ENCODE peak calls at places on chromosome 14, in eight cellular contexts. L is HCT116, R is stomach, B is sigmoid colon, U is transverse colon, T is esophagus muscularis mucosa, E is GM12892, D is breast epithelium. H is an unnamed sample.

GRCh38 chr14:85142982-85143381 is 387.0 kb upstream of the FLRT2 start:
- DNase-seq in L (no peak), R (no peak), B (no peak), U (no peak), T (no peak), E (no peak), D (no peak), H (no peak)

GRCh38 chr14:32694795-32695449 is 243.8 kb upstream of the NPAS3 start:
- DNase-seq in L (no peak), R (no peak), B (no peak), U (no peak), T (no peak), E (no peak), D (no peak), H (no peak)

GRCh38 chr14:87097021-87097420 is 896.0 kb downstream of the GALC start:
- DNase-seq in L (no peak), R (no peak), B (no peak), U (no peak), T (no peak), E (no peak), D (no peak), H (no peak)

GRCh38 chr14:102568115-102568614 is 24.3 kb upstream of the RCOR1 start:
- DNase-seq in L (peak), R (peak), B (no peak), U (peak), T (no peak), E (no peak), D (no peak), H (no peak)

GRCh38 chr14:68659021-68659931 is 133.6 kb downstream of the ZFP36L1 start:
- DNase-seq in L (no peak), R (no peak), B (no peak), U (no peak), T (no peak), E (no peak), D (no peak), H (no peak)

GRCh38 chr14:30194769-30195168 is 267.1 kb upstream of the PRKD1 start:
- DNase-seq in L (no peak), R (no peak), B (no peak), U (no peak), T (no peak), E (no peak), D (no peak), H (no peak)

GRCh38 chr14:32495435-32495734 is 166.3 kb downstream of the AKAP6 start:
- DNase-seq in L (no peak), R (no peak), B (no peak), U (no peak), T (no peak), E (no peak), D (no peak), H (no peak)

GRCh38 chr14:86035882-86036281 is 505.9 kb downstream of the FLRT2 start:
- DNase-seq in L (no peak), R (no peak), B (no peak), U (no peak), T (no peak), E (no peak), D (no peak), H (no peak)

GRCh38 chr14:54815016-54815415 is 87.6 kb downstream of the GCH1 start:
- DNase-seq in L (no peak), R (no peak), B (no peak), U (no peak), T (no peak), E (no peak), D (no peak), H (no peak)

GRCh38 chr14:52078093-52078492 is 9.2 kb upstream of the NID2 start:
- DNase-seq in L (no peak), R (no peak), B (no peak), U (no peak), T (peak), E (no peak), D (no peak), H (no peak)

GRCh38 chr14:100645200-100645985 is 58.2 kb upstream of the BEGAIN start:
- DNase-seq in L (peak), R (peak), B (peak), U (peak), T (no peak), E (peak), D (peak), H (peak)

GRCh38 chr14:95452176-95452889 is 64.1 kb downstream of the SYNE3 start:
- DNase-seq in L (no peak), R (no peak), B (no peak), U (no peak), T (no peak), E (no peak), D (no peak), H (no peak)

GRCh38 chr14:46661728-46662127 is 10.1 kb upstream of the RPL10L start:
- DNase-seq in L (peak), R (no peak), B (no peak), U (no peak), T (no peak), E (no peak), D (no peak), H (no peak)

GRCh38 chr14:96065661-96066459 is 26.7 kb downstream of the C14orf132 start:
- DNase-seq in L (no peak), R (no peak), B (no peak), U (no peak), T (no peak), E (no peak), D (peak), H (peak)

GRCh38 chr14:23694085-23694975 is 58.2 kb downstream of the DHRS2 start:
- DNase-seq in L (peak), R (no peak), B (no peak), U (no peak), T (no peak), E (no peak), D (no peak), H (no peak)

GRCh38 chr14:33716921-33717320 is 234.0 kb downstream of the EGLN3 start:
- DNase-seq in L (no peak), R (no peak), B (no peak), U (no peak), T (no peak), E (no peak), D (no peak), H (no peak)

GRCh38 chr14:71140157-71140556 is 232.9 kb downstream of the PCNX1 start:
- DNase-seq in L (no peak), R (no peak), B (no peak), U (no peak), T (no peak), E (no peak), D (no peak), H (no peak)

GRCh38 chr14:93219103-93219726 is 12.2 kb downstream of the UBR7 start:
- DNase-seq in L (peak), R (peak), B (no peak), U (peak), T (no peak), E (no peak), D (no peak), H (no peak)

GRCh38 chr14:99654235-99655000 is 9.5 kb downstream of the HHIPL1 start:
- DNase-seq in L (no peak), R (peak), B (peak), U (peak), T (no peak), E (no peak), D (no peak), H (no peak)

GRCh38 chr14:67438969-67439368 is 27.0 kb upstream of the PLEK2 start:
- DNase-seq in L (no peak), R (no peak), B (no peak), U (no peak), T (no peak), E (no peak), D (no peak), H (no peak)

GRCh38 chr14:30584058-30584630 is 25.2 kb downstream of the G2E3 start:
- DNase-seq in L (no peak), R (no peak), B (no peak), U (no peak), T (no peak), E (no peak), D (no peak), H (no peak)

DNA sequence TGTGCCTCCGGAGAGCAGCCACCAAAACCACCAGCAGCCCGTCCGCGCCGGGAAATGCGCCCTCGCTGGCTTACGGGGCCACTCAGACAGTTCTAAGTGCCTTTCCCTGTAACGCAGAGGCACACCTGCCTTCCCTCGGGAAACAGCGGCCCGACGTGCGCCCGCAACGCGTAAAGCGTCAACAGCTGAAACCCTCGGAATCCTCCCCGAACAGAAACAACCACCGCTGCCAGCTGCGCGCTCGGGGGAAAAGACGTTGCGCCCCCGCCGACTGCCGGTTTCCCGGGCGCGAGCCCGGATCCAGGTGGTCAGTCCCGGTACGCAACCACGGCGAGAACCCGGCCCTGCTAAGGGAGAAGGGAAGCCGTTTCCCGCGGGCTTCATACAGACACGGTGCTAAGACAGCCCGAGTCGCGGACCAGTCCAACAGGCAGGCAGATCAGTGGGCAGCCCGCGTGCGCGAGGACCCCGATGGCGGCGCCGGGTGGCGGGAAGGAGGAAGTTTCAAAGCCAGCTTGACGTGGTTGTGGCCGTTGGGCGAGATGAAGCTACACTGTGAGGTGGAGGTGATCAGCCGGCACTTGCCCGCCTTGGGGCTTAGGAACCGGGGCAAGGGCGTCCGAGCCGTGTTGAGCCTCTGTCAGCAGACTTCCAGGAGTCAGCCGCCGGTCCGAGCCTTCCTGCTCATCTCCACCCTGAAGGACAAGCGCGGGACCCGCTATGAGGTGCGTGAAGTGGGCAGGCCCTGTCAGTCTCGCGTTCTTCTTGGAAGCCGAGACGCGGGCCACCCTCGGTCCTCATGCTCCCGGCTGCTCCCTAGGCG is at the start of gene LRR1:
- DNase-seq in L (peak), R (peak), B (peak), U (peak), T (peak), E (peak), D (peak), H (peak)
- TF ChIP-seq POLR2A in L (peak), R (no peak), B (peak), U (peak), T (no peak), E (peak), D (no peak), H (no peak)

GRCh38 chr14:89416002-89416995 is 734 bp downstream of the FOXN3 start:
- DNase-seq in L (peak), R (peak), B (peak), U (peak), T (peak), E (peak), D (peak), H (peak)
- TF ChIP-seq POLR2AphosphoS5 in L (peak), R (peak), B (no peak), U (peak), T (peak), E (no peak), D (peak), H (peak)

GRCh38 chr14:72738181-72738611 is 155.7 kb downstream of the DPF3 start:
- DNase-seq in L (no peak), R (peak), B (no peak), U (no peak), T (peak), E (no peak), D (no peak), H (no peak)

GRCh38 chr14:72739446-72740405 is 154.2 kb downstream of the DPF3 start:
- DNase-seq in L (no peak), R (peak), B (peak), U (no peak), T (peak), E (no peak), D (no peak), H (no peak)

GRCh38 chr14:72736348-72736747 is 157.6 kb downstream of the DPF3 start:
- DNase-seq in L (no peak), R (peak), B (no peak), U (no peak), T (no peak), E (no peak), D (no peak), H (no peak)

GRCh38 chr14:72736791-72737559 is 156.9 kb downstream of the DPF3 start:
- DNase-seq in L (no peak), R (no peak), B (no peak), U (no peak), T (no peak), E (no peak), D (no peak), H (no peak)

GRCh38 chr14:72737560-72737943 is 156.3 kb downstream of the DPF3 start:
- DNase-seq in L (no peak), R (no peak), B (no peak), U (no peak), T (no peak), E (no peak), D (no peak), H (no peak)
- TF ChIP-seq POLR2A in L (no peak), R (no peak), B (no peak), U (no peak), T (no peak), E (no peak), D (no peak), H (no peak)

DNA sequence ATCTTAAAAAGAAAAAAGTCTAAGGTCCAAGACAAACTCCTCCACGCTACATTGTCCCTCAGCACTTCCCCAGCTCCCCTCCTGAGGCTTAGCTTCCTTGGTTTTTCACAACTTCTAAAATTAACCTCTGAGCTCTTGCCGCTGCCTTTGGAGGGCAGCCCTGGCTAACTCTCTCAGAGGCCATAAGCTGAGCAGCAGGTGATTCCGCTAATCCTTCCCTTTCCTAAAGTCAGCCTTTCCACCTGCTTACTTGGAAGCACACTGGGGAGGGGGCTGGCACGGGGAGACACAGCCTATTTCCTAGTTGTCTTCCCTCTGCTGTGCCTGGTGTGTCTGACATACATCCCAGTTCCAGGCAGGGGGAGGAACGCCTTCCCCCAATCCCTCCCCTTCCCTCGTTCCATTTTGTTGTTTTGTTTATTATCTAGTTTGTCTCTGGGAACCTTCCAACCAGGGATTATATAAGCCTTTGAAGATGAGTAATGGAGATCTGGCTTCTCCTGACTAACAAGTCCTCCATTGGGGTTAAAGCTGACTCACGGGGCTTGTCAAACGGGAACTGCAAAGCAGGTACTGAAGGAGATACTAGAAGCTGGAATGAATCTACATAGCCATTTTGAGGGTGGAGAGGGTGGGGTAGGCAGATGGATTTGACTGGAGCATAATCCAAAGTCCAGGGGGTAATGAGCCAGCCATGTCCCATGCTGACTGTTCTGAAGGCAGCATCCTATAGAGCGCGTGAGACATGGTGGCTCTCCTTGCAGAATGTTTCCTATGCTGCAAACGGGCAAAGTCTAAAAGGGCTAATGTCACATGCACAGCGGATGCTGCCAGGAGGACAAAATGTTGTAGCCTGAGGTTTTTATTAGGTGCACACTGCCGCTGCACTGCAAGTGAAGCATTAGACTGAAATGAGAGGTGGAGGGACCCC is 230.8 kb downstream of the FOXN3 start:
- DNase-seq in L (peak), R (no peak), B (no peak), U (no peak), T (no peak), E (no peak), D (no peak), H (no peak)
- TF ChIP-seq POLR2AphosphoS5 in L (peak), R (no peak), B (no peak), U (no peak), T (no peak), E (no peak), D (no peak), H (no peak)

GRCh38 chr14:69768873-69769272 is 1.9 kb downstream of the SRSF5 start:
- DNase-seq in L (no peak), R (no peak), B (no peak), U (no peak), T (no peak), E (no peak), D (no peak), H (no peak)

GRCh38 chr14:69766984-69767368 is at the start of gene SRSF5:
- DNase-seq in L (peak), R (peak), B (peak), U (peak), T (peak), E (peak), D (peak), H (peak)

GRCh38 chr14:69769623-69770022 is 2.7 kb downstream of the SRSF5 start:
- DNase-seq in L (no peak), R (no peak), B (no peak), U (no peak), T (peak), E (no peak), D (no peak), H (no peak)

GRCh38 chr14:69770559-69770958 is 3.6 kb downstream of the SRSF5 start:
- DNase-seq in L (no peak), R (no peak), B (no peak), U (no peak), T (peak), E (no peak), D (no peak), H (no peak)

GRCh38 chr14:69767369-69767999 is 542 bp downstream of the SRSF5 start:
- DNase-seq in L (peak), R (peak), B (peak), U (peak), T (peak), E (peak), D (peak), H (peak)
- TF ChIP-seq POLR2A in L (no peak), R (peak), B (peak), U (peak), T (peak), E (no peak), D (peak), H (peak)

GRCh38 chr14:83611906-83612305 is 1918.0 kb upstream of the FLRT2 start:
- DNase-seq in L (no peak), R (no peak), B (no peak), U (no peak), T (no peak), E (no peak), D (no peak), H (no peak)

GRCh38 chr14:83607682-83608081 is 1922.3 kb upstream of the FLRT2 start:
- DNase-seq in L (no peak), R (no peak), B (no peak), U (no peak), T (no peak), E (no peak), D (no peak), H (peak)
- TF ChIP-seq POLR2AphosphoS5 in L (no peak), R (no peak), B (no peak), U (no peak), T (no peak), E (no peak), D (no peak), H (no peak)

DNA sequence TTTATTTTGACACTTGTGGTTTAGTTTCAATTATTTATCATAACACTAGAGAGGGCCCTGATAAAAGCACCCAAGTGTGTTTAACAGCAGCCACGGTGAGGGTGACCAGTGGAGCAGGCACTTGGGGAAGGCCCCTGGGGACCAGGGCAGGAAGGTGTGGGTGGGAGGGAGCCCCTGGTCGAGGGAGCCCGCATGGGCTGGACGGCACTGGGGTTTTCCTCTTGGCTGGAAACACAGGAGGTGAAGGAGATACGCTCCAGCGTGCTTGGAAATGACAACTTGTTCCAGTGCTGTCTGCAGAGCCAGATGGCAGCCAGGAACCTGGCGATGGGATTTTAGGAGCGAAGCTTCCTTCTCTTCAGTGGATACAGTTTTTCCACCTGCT is 192.6 kb upstream of the C14orf180 start:
- DNase-seq in L (no peak), R (no peak), B (peak), U (no peak), T (no peak), E (no peak), D (peak), H (peak)
- TF ChIP-seq POLR2A in L (no peak), R (no peak), B (no peak), U (no peak), T (no peak), E (no peak), D (no peak), H (no peak)

GRCh38 chr14:37145395-37145794 is 27.0 kb downstream of the SLC25A21 start:
- DNase-seq in L (no peak), R (no peak), B (no peak), U (no peak), T (no peak), E (no peak), D (no peak), H (no peak)

GRCh38 chr14:37144729-37145363 is 27.6 kb downstream of the SLC25A21 start:
- DNase-seq in L (no peak), R (no peak), B (no peak), U (no peak), T (no peak), E (no peak), D (no peak), H (no peak)

GRCh38 chr14:37140176-37140575 is 32.2 kb downstream of the SLC25A21 start:
- DNase-seq in L (no peak), R (no peak), B (no peak), U (no peak), T (no peak), E (no peak), D (no peak), H (no peak)

GRCh38 chr14:37143500-37143874 is 28.9 kb downstream of the SLC25A21 start:
- DNase-seq in L (no peak), R (no peak), B (no peak), U (no peak), T (no peak), E (no peak), D (no peak), H (no peak)

GRCh38 chr14:37142835-37143499 is 29.4 kb downstream of the SLC25A21 start:
- DNase-seq in L (no peak), R (no peak), B (no peak), U (no peak), T (no peak), E (no peak), D (no peak), H (no peak)
- TF ChIP-seq POLR2AphosphoS5 in L (no peak), R (no peak), B (no peak), U (no peak), T (no peak), E (no peak), D (no peak), H (no peak)

GRCh38 chr14:103705158-103705523 is 10.1 kb downstream of the XRCC3 start:
- DNase-seq in L (no peak), R (peak), B (peak), U (no peak), T (no peak), E (no peak), D (no peak), H (peak)
- TF ChIP-seq POLR2A in L (no peak), R (no peak), B (no peak), U (no peak), T (no peak), E (no peak), D (no peak), H (no peak)